ENCODE peak calls at places on chromosomes 16 and 17, in eight cellular contexts. P, W, S, I, V, D, B and C are unnamed samples.

GRCh38 chr17:72456026-72456569 is 335.3 kb downstream of the SOX9 start:
- DNase-seq in P (peak), W (peak), S (no peak), I (no peak), V (no peak), D (no peak), B (no peak), C (no peak)

GRCh38 chr16:69812213-69813014 is 50.3 kb downstream of the WWP2 start:
- DNase-seq in P (no peak), W (no peak), S (no peak), I (no peak), V (no peak), D (no peak), B (no peak), C (no peak)

GRCh38 chr17:4710693-4711634 is 532 bp downstream of the ARRB2 start:
- DNase-seq in P (peak), W (no peak), S (no peak), I (peak), V (no peak), D (no peak), B (no peak), C (no peak)

GRCh38 chr16:51524555-51525373 is 373.7 kb upstream of the SALL1 start:
- DNase-seq in P (no peak), W (peak), S (no peak), I (no peak), V (no peak), D (no peak), B (peak), C (peak)

GRCh38 chr17:67689534-67690177 is 28.1 kb upstream of the NOL11 start:
- DNase-seq in P (peak), W (peak), S (peak), I (peak), V (peak), D (peak), B (peak), C (peak)

GRCh38 chr17:41678907-41679739 is 9.6 kb upstream of the EIF1 start:
- DNase-seq in P (peak), W (peak), S (no peak), I (peak), V (no peak), D (no peak), B (no peak), C (no peak)

GRCh38 chr17:80780381-80781187 is 211.1 kb upstream of the CHMP6 start:
- DNase-seq in P (no peak), W (no peak), S (no peak), I (peak), V (no peak), D (no peak), B (no peak), C (no peak)

GRCh38 chr16:72850863-72851262 is 197.1 kb downstream of the ZFHX3 start:
- DNase-seq in P (no peak), W (peak), S (no peak), I (no peak), V (no peak), D (no peak), B (no peak), C (no peak)

GRCh38 chr16:49844399-49844798 is 11.5 kb downstream of the ZNF423 start:
- DNase-seq in P (no peak), W (no peak), S (no peak), I (no peak), V (no peak), D (no peak), B (no peak), C (no peak)

GRCh38 chr16:49527621-49528020 is 154.0 kb downstream of the C16orf78 start:
- DNase-seq in P (peak), W (no peak), S (no peak), I (no peak), V (no peak), D (no peak), B (no peak), C (no peak)

GRCh38 chr17:62309381-62309780 is 71.0 kb upstream of the EFCAB3 start:
- DNase-seq in P (no peak), W (no peak), S (no peak), I (no peak), V (no peak), D (no peak), B (no peak), C (no peak)

GRCh38 chr16:59604331-59604730 is 870.2 kb upstream of the GOT2 start:
- DNase-seq in P (no peak), W (peak), S (no peak), I (no peak), V (no peak), D (no peak), B (no peak), C (no peak)

GRCh38 chr16:71406724-71407123 is 35.1 kb downstream of the TLE7 start:
- DNase-seq in P (no peak), W (no peak), S (no peak), I (no peak), V (no peak), D (no peak), B (no peak), C (no peak)

GRCh38 chr17:12850996-12851395 is 61.7 kb downstream of the ARHGAP44 start:
- DNase-seq in P (no peak), W (no peak), S (no peak), I (no peak), V (no peak), D (no peak), B (no peak), C (no peak)

GRCh38 chr16:77511053-77511452 is 76.2 kb upstream of the ADAMTS18 start:
- DNase-seq in P (no peak), W (no peak), S (no peak), I (no peak), V (no peak), D (no peak), B (no peak), C (no peak)

GRCh38 chr17:15348030-15348429 is 6.6 kb upstream of the TEKT3 start:
- DNase-seq in P (peak), W (peak), S (no peak), I (no peak), V (no peak), D (no peak), B (no peak), C (no peak)

GRCh38 chr16:81136331-81137011 is 40.3 kb upstream of the GCSH start:
- DNase-seq in P (no peak), W (no peak), S (no peak), I (no peak), V (no peak), D (no peak), B (no peak), C (no peak)